ENCODE peak calls at places on chromosomes 11 and 22, in five cellular contexts. One of them, this sample, is unnamed.

GRCh38 chr11:83543918-83544491 is 257.8 kb upstream of the CCDC90B start:
- DNase-seq in EH: no peak
- DNase-seq in T-cell: no peak
- DNase-seq in stimulated activated CD4-positive, alpha-beta T cell treated with anti-CD3 and anti-CD28 coated beads, Interleukin-4, amount 100 ng/mL, for 48 hours: no peak
- DNase-seq in RCC 7860: no peak
- DNase-seq in this sample: no peak

GRCh38 chr11:8011981-8012444 is 24.9 kb downstream of the EIF3F start:
- DNase-seq in EH: peak
- DNase-seq in T-cell: no peak
- DNase-seq in stimulated activated CD4-positive, alpha-beta T cell treated with anti-CD3 and anti-CD28 coated beads, Interleukin-4, amount 100 ng/mL, for 48 hours: no peak
- DNase-seq in RCC 7860: peak
- DNase-seq in this sample: peak

GRCh38 chr11:112871909-112872511 is 89.2 kb upstream of the NCAM1 start:
- DNase-seq in EH: no peak
- DNase-seq in T-cell: no peak
- DNase-seq in stimulated activated CD4-positive, alpha-beta T cell treated with anti-CD3 and anti-CD28 coated beads, Interleukin-4, amount 100 ng/mL, for 48 hours: no peak
- DNase-seq in RCC 7860: no peak
- DNase-seq in this sample: no peak

GRCh38 chr11:32210601-32211000 is 119.7 kb downstream of the RCN1 start:
- DNase-seq in EH: peak
- DNase-seq in T-cell: no peak
- DNase-seq in stimulated activated CD4-positive, alpha-beta T cell treated with anti-CD3 and anti-CD28 coated beads, Interleukin-4, amount 100 ng/mL, for 48 hours: no peak
- DNase-seq in RCC 7860: peak
- DNase-seq in this sample: no peak

GRCh38 chr11:70727899-70728620 is 329.7 kb downstream of the CTTN start:
- DNase-seq in EH: no peak
- DNase-seq in T-cell: no peak
- DNase-seq in stimulated activated CD4-positive, alpha-beta T cell treated with anti-CD3 and anti-CD28 coated beads, Interleukin-4, amount 100 ng/mL, for 48 hours: no peak
- DNase-seq in RCC 7860: no peak
- DNase-seq in this sample: no peak

GRCh38 chr11:83520849-83521248 is 234.7 kb upstream of the CCDC90B start:
- DNase-seq in EH: no peak
- DNase-seq in T-cell: no peak
- DNase-seq in stimulated activated CD4-positive, alpha-beta T cell treated with anti-CD3 and anti-CD28 coated beads, Interleukin-4, amount 100 ng/mL, for 48 hours: no peak
- DNase-seq in RCC 7860: no peak
- DNase-seq in this sample: no peak

GRCh38 chr22:45200862-45201511 is 37.3 kb downstream of the NUP50 start:
- DNase-seq in EH: peak
- DNase-seq in T-cell: no peak
- DNase-seq in stimulated activated CD4-positive, alpha-beta T cell treated with anti-CD3 and anti-CD28 coated beads, Interleukin-4, amount 100 ng/mL, for 48 hours: no peak
- DNase-seq in RCC 7860: no peak
- DNase-seq in this sample: no peak

GRCh38 chr22:24485608-24486007 is 9.5 kb upstream of the UPB1 start:
- DNase-seq in EH: peak
- DNase-seq in T-cell: no peak
- DNase-seq in stimulated activated CD4-positive, alpha-beta T cell treated with anti-CD3 and anti-CD28 coated beads, Interleukin-4, amount 100 ng/mL, for 48 hours: no peak
- DNase-seq in RCC 7860: no peak
- DNase-seq in this sample: no peak

GRCh38 chr11:65482306-65482850 is 16.5 kb upstream of the MALAT1 start:
- DNase-seq in EH: peak
- DNase-seq in T-cell: no peak
- DNase-seq in stimulated activated CD4-positive, alpha-beta T cell treated with anti-CD3 and anti-CD28 coated beads, Interleukin-4, amount 100 ng/mL, for 48 hours: no peak
- DNase-seq in RCC 7860: no peak
- DNase-seq in this sample: no peak

GRCh38 chr11:126963603-126964353 is 36.8 kb downstream of the KIRREL3 start:
- DNase-seq in EH: peak
- DNase-seq in T-cell: no peak
- DNase-seq in stimulated activated CD4-positive, alpha-beta T cell treated with anti-CD3 and anti-CD28 coated beads, Interleukin-4, amount 100 ng/mL, for 48 hours: no peak
- DNase-seq in RCC 7860: peak
- DNase-seq in this sample: no peak

GRCh38 chr11:19089421-19089820 is 27.5 kb upstream of the ZDHHC13 start:
- DNase-seq in EH: no peak
- DNase-seq in T-cell: no peak
- DNase-seq in stimulated activated CD4-positive, alpha-beta T cell treated with anti-CD3 and anti-CD28 coated beads, Interleukin-4, amount 100 ng/mL, for 48 hours: no peak
- DNase-seq in RCC 7860: no peak
- DNase-seq in this sample: no peak

GRCh38 chr11:76577199-76577920 is 93.2 kb downstream of the LRRC32 start:
- DNase-seq in EH: peak
- DNase-seq in T-cell: no peak
- DNase-seq in stimulated activated CD4-positive, alpha-beta T cell treated with anti-CD3 and anti-CD28 coated beads, Interleukin-4, amount 100 ng/mL, for 48 hours: no peak
- DNase-seq in RCC 7860: peak
- DNase-seq in this sample: peak

GRCh38 chr22:33382427-33382826 is 324.2 kb upstream of the SYN3 start:
- DNase-seq in EH: no peak
- DNase-seq in T-cell: no peak
- DNase-seq in stimulated activated CD4-positive, alpha-beta T cell treated with anti-CD3 and anti-CD28 coated beads, Interleukin-4, amount 100 ng/mL, for 48 hours: no peak
- DNase-seq in RCC 7860: no peak
- DNase-seq in this sample: no peak

GRCh38 chr11:83070044-83070877 is 1.4 kb downstream of the RAB30 start:
- DNase-seq in EH: peak
- DNase-seq in T-cell: no peak
- DNase-seq in stimulated activated CD4-positive, alpha-beta T cell treated with anti-CD3 and anti-CD28 coated beads, Interleukin-4, amount 100 ng/mL, for 48 hours: no peak
- DNase-seq in RCC 7860: peak
- DNase-seq in this sample: peak

GRCh38 chr11:105935791-105936190 is 86.2 kb downstream of the MSANTD4 start:
- DNase-seq in EH: peak
- DNase-seq in T-cell: no peak
- DNase-seq in stimulated activated CD4-positive, alpha-beta T cell treated with anti-CD3 and anti-CD28 coated beads, Interleukin-4, amount 100 ng/mL, for 48 hours: no peak
- DNase-seq in RCC 7860: no peak
- DNase-seq in this sample: no peak

GRCh38 chr11:57940044-57940781 is 83.5 kb upstream of the OR9Q1 start:
- DNase-seq in EH: no peak
- DNase-seq in T-cell: no peak
- DNase-seq in stimulated activated CD4-positive, alpha-beta T cell treated with anti-CD3 and anti-CD28 coated beads, Interleukin-4, amount 100 ng/mL, for 48 hours: no peak
- DNase-seq in RCC 7860: no peak
- DNase-seq in this sample: no peak

GRCh38 chr22:50269573-50270301 is 443 bp downstream of the MAPK11 start:
- DNase-seq in EH: peak
- DNase-seq in T-cell: no peak
- DNase-seq in stimulated activated CD4-positive, alpha-beta T cell treated with anti-CD3 and anti-CD28 coated beads, Interleukin-4, amount 100 ng/mL, for 48 hours: peak
- DNase-seq in RCC 7860: no peak
- DNase-seq in this sample: peak

GRCh38 chr11:34859496-34859895 is 56.7 kb downstream of the APIP start:
- DNase-seq in EH: no peak
- DNase-seq in T-cell: no peak
- DNase-seq in stimulated activated CD4-positive, alpha-beta T cell treated with anti-CD3 and anti-CD28 coated beads, Interleukin-4, amount 100 ng/mL, for 48 hours: no peak
- DNase-seq in RCC 7860: no peak
- DNase-seq in this sample: no peak

GRCh38 chr11:13339196-13340153 is 61.9 kb downstream of the BMAL1 start:
- DNase-seq in EH: peak
- DNase-seq in T-cell: no peak
- DNase-seq in stimulated activated CD4-positive, alpha-beta T cell treated with anti-CD3 and anti-CD28 coated beads, Interleukin-4, amount 100 ng/mL, for 48 hours: no peak
- DNase-seq in RCC 7860: peak
- DNase-seq in this sample: peak

GRCh38 chr11:61783717-61784505 is 8.5 kb downstream of the TMEM258 start:
- DNase-seq in EH: peak
- DNase-seq in T-cell: no peak
- DNase-seq in stimulated activated CD4-positive, alpha-beta T cell treated with anti-CD3 and anti-CD28 coated beads, Interleukin-4, amount 100 ng/mL, for 48 hours: no peak
- DNase-seq in RCC 7860: peak
- DNase-seq in this sample: peak

GRCh38 chr11:71395010-71395560 is 53.1 kb downstream of the DHCR7 start:
- DNase-seq in EH: no peak
- DNase-seq in T-cell: no peak
- DNase-seq in stimulated activated CD4-positive, alpha-beta T cell treated with anti-CD3 and anti-CD28 coated beads, Interleukin-4, amount 100 ng/mL, for 48 hours: no peak
- DNase-seq in RCC 7860: no peak
- DNase-seq in this sample: no peak

GRCh38 chr11:14424096-14424495 is 65.1 kb upstream of the RRAS2 start:
- DNase-seq in EH: peak
- DNase-seq in T-cell: no peak
- DNase-seq in stimulated activated CD4-positive, alpha-beta T cell treated with anti-CD3 and anti-CD28 coated beads, Interleukin-4, amount 100 ng/mL, for 48 hours: no peak
- DNase-seq in RCC 7860: peak
- DNase-seq in this sample: peak

GRCh38 chr11:486189-486588 is 20.9 kb downstream of the RNH1 start:
- DNase-seq in EH: no peak
- DNase-seq in T-cell: no peak
- DNase-seq in stimulated activated CD4-positive, alpha-beta T cell treated with anti-CD3 and anti-CD28 coated beads, Interleukin-4, amount 100 ng/mL, for 48 hours: no peak
- DNase-seq in RCC 7860: no peak
- DNase-seq in this sample: no peak

GRCh38 chr11:79493555-79494171 is 52.8 kb upstream of the TENM4 start:
- DNase-seq in EH: peak
- DNase-seq in T-cell: no peak
- DNase-seq in stimulated activated CD4-positive, alpha-beta T cell treated with anti-CD3 and anti-CD28 coated beads, Interleukin-4, amount 100 ng/mL, for 48 hours: peak
- DNase-seq in RCC 7860: peak
- DNase-seq in this sample: peak

GRCh38 chr11:35598254-35599125 is 19.8 kb upstream of the FJX1 start:
- DNase-seq in EH: no peak
- DNase-seq in T-cell: no peak
- DNase-seq in stimulated activated CD4-positive, alpha-beta T cell treated with anti-CD3 and anti-CD28 coated beads, Interleukin-4, amount 100 ng/mL, for 48 hours: no peak
- DNase-seq in RCC 7860: peak
- DNase-seq in this sample: no peak

GRCh38 chr11:111635706-111636045 is 33.4 kb downstream of the SIK2 start:
- DNase-seq in EH: peak
- DNase-seq in T-cell: no peak
- DNase-seq in stimulated activated CD4-positive, alpha-beta T cell treated with anti-CD3 and anti-CD28 coated beads, Interleukin-4, amount 100 ng/mL, for 48 hours: no peak
- DNase-seq in RCC 7860: no peak
- DNase-seq in this sample: peak

GRCh38 chr11:66280428-66280827 is 2.5 kb downstream of the CNIH2 start:
- DNase-seq in EH: no peak
- DNase-seq in T-cell: no peak
- DNase-seq in stimulated activated CD4-positive, alpha-beta T cell treated with anti-CD3 and anti-CD28 coated beads, Interleukin-4, amount 100 ng/mL, for 48 hours: no peak
- DNase-seq in RCC 7860: no peak
- DNase-seq in this sample: no peak

GRCh38 chr11:63869171-63869591 is 30.3 kb downstream of the MARK2 start:
- DNase-seq in EH: no peak
- DNase-seq in T-cell: no peak
- DNase-seq in stimulated activated CD4-positive, alpha-beta T cell treated with anti-CD3 and anti-CD28 coated beads, Interleukin-4, amount 100 ng/mL, for 48 hours: no peak
- DNase-seq in RCC 7860: no peak
- DNase-seq in this sample: no peak

GRCh38 chr11:67500818-67501584 is 4.2 kb downstream of the PITPNM1 start:
- DNase-seq in EH: no peak
- DNase-seq in T-cell: no peak
- DNase-seq in stimulated activated CD4-positive, alpha-beta T cell treated with anti-CD3 and anti-CD28 coated beads, Interleukin-4, amount 100 ng/mL, for 48 hours: no peak
- DNase-seq in RCC 7860: no peak
- DNase-seq in this sample: peak

GRCh38 chr11:17277024-17277584 is 565 bp downstream of the NUCB2 start:
- DNase-seq in EH: peak
- DNase-seq in T-cell: peak
- DNase-seq in stimulated activated CD4-positive, alpha-beta T cell treated with anti-CD3 and anti-CD28 coated beads, Interleukin-4, amount 100 ng/mL, for 48 hours: no peak
- DNase-seq in RCC 7860: peak
- DNase-seq in this sample: peak

GRCh38 chr22:23104109-23104971 is 34.0 kb downstream of the GNAZ start:
- DNase-seq in EH: no peak
- DNase-seq in T-cell: no peak
- DNase-seq in stimulated activated CD4-positive, alpha-beta T cell treated with anti-CD3 and anti-CD28 coated beads, Interleukin-4, amount 100 ng/mL, for 48 hours: no peak
- DNase-seq in RCC 7860: no peak
- DNase-seq in this sample: no peak